ENCODE peak calls at places on chromosome 1, in five cellular contexts. S, R, A, E and C are unnamed samples.

GRCh38 chr1:36867575-36867974 is 166.7 kb downstream of the GRIK3 start:
- DNase-seq in S (no peak), R (no peak), A (no peak), E (no peak), C (no peak)

GRCh38 chr1:243796016-243796415 is 54.0 kb downstream of the AKT3 start:
- DNase-seq in S (no peak), R (no peak), A (no peak), E (no peak), C (no peak)

GRCh38 chr1:17799642-17800041 is 44.5 kb downstream of the ACTL8 start:
- DNase-seq in S (no peak), R (no peak), A (no peak), E (no peak), C (no peak)

GRCh38 chr1:99680258-99680657 is 34.3 kb downstream of the PALMD start:
- DNase-seq in S (no peak), R (no peak), A (no peak), E (peak; percentile 30), C (no peak)

GRCh38 chr1:8256321-8256720 is 61.6 kb upstream of the SLC45A1 start:
- DNase-seq in S (no peak), R (no peak), A (no peak), E (no peak), C (no peak)

GRCh38 chr1:206589206-206589605 is 23.1 kb downstream of the EIF2D start:
- DNase-seq in S (no peak), R (peak; percentile 34), A (no peak), E (peak; percentile 97), C (peak; percentile 81)

GRCh38 chr1:116515702-116516101 is 55.1 kb downstream of the CD58 start:
- DNase-seq in S (no peak), R (no peak), A (no peak), E (no peak), C (no peak)

GRCh38 chr1:2192031-2192995 is 2.3 kb downstream of the FAAP20 start:
- DNase-seq in S (no peak), R (no peak), A (no peak), E (peak; percentile 71), C (no peak)